ENCODE peak calls at places on chromosomes 4 and X, in five cellular contexts. O, H, L, T and F are unnamed samples.

GRCh38 chr4:44817905-44818304 is 91.5 kb upstream of the GNPDA2 start:
- DNase-seq in O (no peak), H (no peak), L (no peak), T (no peak), F (no peak)

GRCh38 chr4:119656986-119657635 is 28.5 kb upstream of the PDE5A start:
- DNase-seq in O (peak), H (no peak), L (no peak), T (no peak), F (peak)

GRCh38 chr4:22487333-22487732 is 28.5 kb downstream of the ADGRA3 start:
- DNase-seq in O (no peak), H (no peak), L (peak), T (no peak), F (no peak)

GRCh38 chrX:77918568-77918967 is 8.1 kb downstream of the ATP7A start:
- DNase-seq in O (no peak), H (no peak), L (no peak), T (no peak), F (no peak)

GRCh38 chr4:183284229-183284628 is 35.8 kb downstream of the CLDN22 start:
- DNase-seq in O (no peak), H (no peak), L (no peak), T (no peak), F (no peak)

GRCh38 chrX:102832661-102833060 is 104.4 kb upstream of the RAB40AL start:
- DNase-seq in O (peak), H (peak), L (no peak), T (no peak), F (no peak)

GRCh38 chr4:187422655-187423054 is 572.9 kb upstream of the ZFP42 start:
- DNase-seq in O (no peak), H (peak), L (no peak), T (no peak), F (no peak)

GRCh38 chr4:14384824-14385223 is 617.5 kb upstream of the CPEB2 start:
- DNase-seq in O (no peak), H (no peak), L (no peak), T (no peak), F (no peak)

GRCh38 chr4:39085891-39086290 is 23.9 kb downstream of the KLHL5 start:
- DNase-seq in O (no peak), H (peak), L (no peak), T (no peak), F (no peak)

GRCh38 chr4:173169178-173169427 is 492 bp downstream of the GALNT7 start:
- DNase-seq in O (no peak), H (no peak), L (no peak), T (no peak), F (no peak)

GRCh38 chr4:80265571-80266266 is 745 bp upstream of the FGF5 start:
- DNase-seq in O (no peak), H (peak), L (no peak), T (no peak), F (peak)
- TF ChIP-seq JUN in O (no peak), H (no peak), L (no peak), T (no peak), F (no peak)

GRCh38 chrX:100710816-100711215 is 21.1 kb downstream of the SYTL4 start:
- DNase-seq in O (no peak), H (no peak), L (no peak), T (no peak), F (peak)
- H3K27ac ChIP-seq in O (no peak), H (no peak), L (no peak), T (no peak), F (no peak)

DNA sequence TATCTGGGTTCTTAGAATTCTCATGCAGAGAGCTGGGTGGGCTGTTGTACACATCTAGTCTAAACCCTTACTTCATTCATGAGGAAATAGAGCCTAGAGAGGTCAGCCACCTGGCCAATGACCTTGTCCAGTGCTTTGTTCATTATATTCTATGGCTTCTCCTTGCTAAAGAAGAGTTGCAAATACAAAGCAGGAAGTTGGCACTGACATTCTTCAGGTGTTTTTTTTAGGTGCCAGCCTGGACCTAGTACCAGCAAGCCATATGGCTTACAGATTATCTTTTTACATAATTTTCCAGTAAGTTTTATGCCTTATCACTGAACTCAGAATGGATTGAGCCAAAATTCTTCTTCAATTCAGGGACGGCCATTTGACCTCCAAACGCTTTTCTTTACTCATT is 54.7 kb upstream of the PGM2 start:
- DNase-seq in O (no peak), H (no peak), L (no peak), T (no peak), F (no peak)
- TF ChIP-seq JUN in O (no peak), H (no peak), L (no peak), T (no peak), F (no peak)

DNA sequence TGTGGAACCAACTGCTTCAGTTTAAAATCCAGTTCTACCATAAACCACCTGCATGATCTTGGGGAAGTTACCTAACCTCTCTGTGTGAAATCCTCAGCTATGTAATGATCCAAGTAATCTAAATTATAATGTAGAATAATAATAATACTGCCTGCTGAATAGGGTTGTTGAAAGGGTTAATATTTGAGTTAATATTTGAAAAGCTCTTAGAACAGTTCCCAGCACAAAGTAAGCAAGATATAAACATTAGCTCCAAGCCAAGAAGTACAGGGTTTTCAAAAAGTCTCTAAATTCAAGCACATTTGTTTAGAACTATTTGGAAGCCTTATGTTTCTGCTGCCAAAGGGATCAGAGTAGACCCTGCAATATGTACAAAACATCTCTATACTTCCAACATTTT is 76.6 kb upstream of the FAM9C start:
- DNase-seq in O (no peak), H (no peak), L (no peak), T (no peak), F (no peak)
- H3K27ac ChIP-seq in O (peak), H (no peak), L (no peak), T (no peak), F (peak)